ENCODE peak calls at places on chromosomes 2 and 18, in seven cellular contexts. A is IMR-90, P is H1, G is mesendoderm, C is mesenchymal stem cell, V is neuronal stem cell, R is trophoblast cell. H is an unnamed sample.

GRCh38 chr2:240989451-240990265 is 8.8 kb upstream of the SNED1 start:
- DNase-seq in A (peak; percentile 16), P (no peak), G (peak; percentile 60), C (peak; percentile 44), V (no peak), R (peak; percentile 15), H (no peak)

GRCh38 chr2:162085090-162085891 is 11.3 kb upstream of the DPP4 start:
- DNase-seq in A (peak; percentile 92), P (no peak), G (no peak), C (peak; percentile 94), V (no peak), R (peak; percentile 77), H (no peak)

GRCh38 chr2:201911372-201911771 is 105.0 kb downstream of the CDK15 start:
- DNase-seq in A (no peak), P (no peak), G (no peak), C (no peak), V (no peak), R (no peak), H (no peak)

GRCh38 chr2:46143401-46144132 is 153.6 kb upstream of the EPAS1 start:
- DNase-seq in A (no peak), P (no peak), G (no peak), C (no peak), V (no peak), R (peak; percentile 52), H (no peak)

GRCh38 chr18:76374330-76375281 is 120.4 kb downstream of the ZNF516 start:
- DNase-seq in A (no peak), P (no peak), G (no peak), C (no peak), V (no peak), R (no peak), H (no peak)

GRCh38 chr18:58579561-58580047 is 49.3 kb downstream of the ALPK2 start:
- DNase-seq in A (peak; percentile 91), P (no peak), G (peak; percentile 54), C (no peak), V (no peak), R (peak; percentile 94), H (no peak)

GRCh38 chr2:10462178-10463083 is 14.3 kb upstream of the ODC1 start:
- DNase-seq in A (no peak), P (no peak), G (no peak), C (no peak), V (no peak), R (no peak), H (peak; percentile 54)

GRCh38 chr18:60549338-60549960 is 176.9 kb upstream of the MC4R start:
- DNase-seq in A (peak; percentile 78), P (peak; percentile 15), G (peak; percentile 62), C (peak; percentile 72), V (peak; percentile 38), R (peak; percentile 92), H (no peak)

GRCh38 chr2:42327125-42327524 is 33.9 kb downstream of the COX7A2L start:
- DNase-seq in A (no peak), P (no peak), G (no peak), C (peak; percentile 14), V (no peak), R (no peak), H (no peak)

GRCh38 chr18:79576686-79577351 is 102.8 kb upstream of the CTDP1 start:
- DNase-seq in A (peak; percentile 46), P (no peak), G (no peak), C (no peak), V (no peak), R (no peak), H (peak; percentile 19)

GRCh38 chr2:70918016-70918415 is 17.7 kb upstream of the ATP6V1B1 start:
- DNase-seq in A (no peak), P (no peak), G (no peak), C (no peak), V (no peak), R (no peak), H (peak; percentile 17)

GRCh38 chr2:239762106-239762505 is 263.0 kb downstream of the NDUFA10 start:
- DNase-seq in A (no peak), P (no peak), G (no peak), C (no peak), V (no peak), R (no peak), H (no peak)

GRCh38 chr18:2143666-2144065 is 427.6 kb downstream of the METTL4 start:
- DNase-seq in A (no peak), P (no peak), G (no peak), C (no peak), V (no peak), R (no peak), H (no peak)

GRCh38 chr18:8980496-8981402 is 121.8 kb upstream of the NDUFV2 start:
- DNase-seq in A (no peak), P (no peak), G (peak; percentile 53), C (peak; percentile 55), V (peak; percentile 35), R (no peak), H (no peak)

GRCh38 chr2:88258208-88258607 is 88.1 kb downstream of the THNSL2 start:
- DNase-seq in A (no peak), P (no peak), G (no peak), C (no peak), V (no peak), R (no peak), H (no peak)

GRCh38 chr2:3348771-3349170 is 28.8 kb downstream of the EIPR1 start:
- DNase-seq in A (no peak), P (no peak), G (no peak), C (no peak), V (no peak), R (no peak), H (no peak)

GRCh38 chr2:36357506-36358316 is 2.1 kb downstream of the CRIM1 start:
- DNase-seq in A (peak; percentile 85), P (no peak), G (peak; percentile 88), C (peak; percentile 92), V (no peak), R (peak; percentile 80), H (peak; percentile 58)

GRCh38 chr2:219430633-219431615 is 3.7 kb upstream of the SPEG start:
- DNase-seq in A (peak; percentile 55), P (no peak), G (peak; percentile 54), C (peak; percentile 61), V (no peak), R (no peak), H (peak; percentile 62)

GRCh38 chr18:79479761-79480161 is 84.0 kb downstream of the NFATC1 start:
- DNase-seq in A (no peak), P (no peak), G (no peak), C (no peak), V (no peak), R (no peak), H (no peak)

GRCh38 chr2:62443886-62444285 is 62.1 kb downstream of the TMEM17 start:
- DNase-seq in A (no peak), P (no peak), G (peak; percentile 65), C (no peak), V (no peak), R (peak; percentile 9), H (no peak)

GRCh38 chr2:177392373-177393246 is at the start of gene AGPS:
- DNase-seq in A (peak; percentile 52), P (peak; percentile 41), G (peak; percentile 85), C (peak; percentile 69), V (peak; percentile 65), R (peak; percentile 80), H (peak; percentile 83)

GRCh38 chr2:36698978-36699377 is 2.5 kb downstream of the VIT start:
- DNase-seq in A (no peak), P (no peak), G (no peak), C (no peak), V (no peak), R (peak; percentile 53), H (no peak)

GRCh38 chr18:65725421-65726050 is 25.3 kb upstream of the CDH7 start:
- DNase-seq in A (no peak), P (peak; percentile 38), G (peak; percentile 71), C (peak; percentile 1), V (peak; percentile 17), R (peak; percentile 19), H (peak; percentile 75)

GRCh38 chr18:74353169-74353775 is 37.6 kb downstream of the C18orf63 start:
- DNase-seq in A (peak; percentile 74), P (peak; percentile 13), G (peak; percentile 79), C (peak; percentile 75), V (peak; percentile 47), R (peak; percentile 67), H (peak; percentile 67)

GRCh38 chr2:11156396-11157075 is 1.3 kb downstream of the SLC66A3 start:
- DNase-seq in A (no peak), P (no peak), G (no peak), C (no peak), V (no peak), R (no peak), H (no peak)

GRCh38 chr2:163213699-163214098 is 375.1 kb upstream of the KCNH7 start:
- DNase-seq in A (peak; percentile 68), P (no peak), G (no peak), C (peak; percentile 33), V (no peak), R (no peak), H (no peak)

GRCh38 chr2:233462202-233462785 is 104.3 kb downstream of the USP40 start:
- DNase-seq in A (no peak), P (no peak), G (no peak), C (no peak), V (no peak), R (no peak), H (no peak)

GRCh38 chr2:233464056-233464455 is 102.5 kb downstream of the USP40 start:
- DNase-seq in A (no peak), P (no peak), G (no peak), C (no peak), V (no peak), R (no peak), H (no peak)

GRCh38 chr2:233462826-233463470 is 103.6 kb downstream of the USP40 start:
- DNase-seq in A (no peak), P (no peak), G (no peak), C (no peak), V (no peak), R (no peak), H (no peak)

GRCh38 chr2:233464531-233465240 is 101.9 kb downstream of the USP40 start:
- DNase-seq in A (no peak), P (no peak), G (no peak), C (no peak), V (no peak), R (no peak), H (no peak)

GRCh38 chr2:233463586-233463985 is 103.0 kb downstream of the USP40 start:
- DNase-seq in A (no peak), P (no peak), G (no peak), C (no peak), V (no peak), R (no peak), H (no peak)
- H3K4me1 ChIP-seq in A (no peaks in the 10 kb centered on the region), P (no peaks in the 10 kb centered on the region), G (no peaks in the 10 kb centered on the region), C (no peaks in the 10 kb centered on the region), V (no peaks in the 10 kb centered on the region), R (no peaks in the 10 kb centered on the region), H (no peaks in the 10 kb centered on the region)

GRCh38 chr18:55494899-55495298 is 93.1 kb downstream of the TCF4 start:
- DNase-seq in A (peak; percentile 81), P (no peak), G (no peak), C (no peak), V (no peak), R (no peak), H (no peak)
- H4K8ac ChIP-seq in A (no peak overlapping the region), P (no peak overlapping the region), G (no peak overlapping the region), C (no peak overlapping the region), V (no peak overlapping the region), R (no peak overlapping the region), H (no peak overlapping the region)

GRCh38 chr2:132670961-132671781 is 1.2 kb upstream of the LYPD1 start:
- DNase-seq in A (peak; percentile 97), P (no peak), G (peak; percentile 95), C (peak; percentile 63), V (peak; percentile 44), R (no peak), H (peak; percentile 78)
- H3K27me3 ChIP-seq in A (no peaks in the 10 kb centered on the region), P (peaks cover 49% of the 10 kb centered on the region), G (no peaks in the 10 kb centered on the region), C (peaks cover 5% of the 10 kb centered on the region), V (peaks cover 32% of the 10 kb centered on the region), R (peaks cover 29% of the 10 kb centered on the region), H (peaks cover 23% of the 10 kb centered on the region)

GRCh38 chr2:60965514-60965815 is 52.1 kb upstream of the PEX13 start:
- DNase-seq in A (no peak), P (no peak), G (no peak), C (no peak), V (no peak), R (peak; percentile 57), H (no peak)
- H3K4me1 ChIP-seq in A (peaks cover 1% of the 10 kb centered on the region), P (no peaks in the 10 kb centered on the region), G (no peaks in the 10 kb centered on the region), C (no peaks in the 10 kb centered on the region), V (no peaks in the 10 kb centered on the region), R (no peaks in the 10 kb centered on the region), H (no peaks in the 10 kb centered on the region)